ENCODE peak calls at places on chromosomes 5 and 9, in four cellular contexts. X is neural progenitor cell, B is choroid plexus epithelial cell, T is NCI-H1694. M is an unnamed sample.

GRCh38 chr9:86062845-86063693 is 36.3 kb downstream of the GOLM1 start:
- DNase-seq in X (no peak), B (no peak), T (no peak), M (no peak)

GRCh38 chr5:136308396-136308795 is 56.9 kb downstream of the TRPC7 start:
- DNase-seq in X (peak), B (peak), T (no peak), M (peak)

GRCh38 chr5:8585230-8586018 is 716.5 kb downstream of the MTRR start:
- DNase-seq in X (peak), B (peak), T (no peak), M (no peak)

GRCh38 chr5:179371681-179372675 is 26.7 kb upstream of the ADAMTS2 start:
- DNase-seq in X (no peak), B (no peak), T (peak), M (no peak)

GRCh38 chr9:1941989-1942388 is 73.2 kb upstream of the SMARCA2 start:
- DNase-seq in X (no peak), B (peak), T (peak), M (peak)

GRCh38 chr5:77560677-77561263 is 68.7 kb upstream of the WDR41 start:
- DNase-seq in X (peak), B (peak), T (peak), M (peak)

GRCh38 chr5:178072749-178073148 is 40.6 kb upstream of the N4BP3 start:
- DNase-seq in X (no peak), B (no peak), T (no peak), M (no peak)

GRCh38 chr5:62720036-62720441 is 141.4 kb downstream of the LRRC70 start:
- DNase-seq in X (peak), B (peak), T (no peak), M (peak)

GRCh38 chr5:170572453-170572852 is 68.6 kb downstream of the KCNIP1 start:
- DNase-seq in X (no peak), B (no peak), T (no peak), M (no peak)

GRCh38 chr5:5159282-5160108 is 19.4 kb downstream of the ADAMTS16 start:
- DNase-seq in X (no peak), B (no peak), T (no peak), M (no peak)

GRCh38 chr9:6788175-6789016 is 30.6 kb downstream of the KDM4C start:
- DNase-seq in X (peak), B (peak), T (no peak), M (no peak)

GRCh38 chr9:312596-313320 is 98.1 kb downstream of the DOCK8 start:
- DNase-seq in X (no peak), B (no peak), T (no peak), M (no peak)